ENCODE peak calls at places on chromosome 16, in six cellular contexts. R is A549, Z is right lobe of liver, X is left lung, I is brain microvascular endothelial cell, B is HepG2. Q is an unnamed sample.

GRCh38 chr16:30786115-30786935 is 680 bp downstream of the ZNF629 start:
- DNase-seq in X (peak), Z (no peak), R (peak), B (peak), I (peak), Q (no peak)

GRCh38 chr16:2664522-2665096 is 17.7 kb upstream of the KCTD5 start:
- DNase-seq in Z (no peak), R (no peak), I (no peak), B (no peak), X (no peak), Q (no peak)

GRCh38 chr16:73036074-73036826 is 11.7 kb downstream of the ZFHX3 start:
- DNase-seq in R (no peak), B (no peak), X (no peak), Z (no peak), I (no peak), Q (no peak)

GRCh38 chr16:73890524-73891500 is 405.8 kb upstream of the PSMD7 start:
- DNase-seq in I (peak), R (no peak), X (no peak), B (no peak), Z (no peak), Q (no peak)

GRCh38 chr16:4505356-4506153 is 29.4 kb downstream of the HMOX2 start:
- DNase-seq in Z (no peak), R (no peak), B (no peak), I (no peak), X (no peak), Q (no peak)

GRCh38 chr16:4679156-4679853 is 14.1 kb upstream of the NUDT16L1 start:
- DNase-seq in R (no peak), I (no peak), X (peak), B (peak), Z (peak), Q (no peak)

GRCh38 chr16:87608400-87608985 is 6.2 kb downstream of the JPH3 start:
- DNase-seq in R (peak), Z (no peak), B (peak), I (peak), X (no peak), Q (peak)

GRCh38 chr16:87371261-87371866 is 12.2 kb downstream of the FBXO31 start:
- DNase-seq in B (no peak), X (peak), R (no peak), Z (no peak), I (no peak), Q (no peak)

GRCh38 chr16:13313351-13313750 is 412.0 kb downstream of the SHISA9 start:
- DNase-seq in B (no peak), Z (no peak), X (no peak), I (no peak), R (no peak), Q (no peak)

GRCh38 chr16:61576476-61576875 is 459.8 kb downstream of the CDH8 start:
- DNase-seq in R (no peak), Z (no peak), X (peak), B (no peak), I (no peak), Q (no peak)

GRCh38 chr16:67528870-67529638 is 425 bp downstream of the RIPOR1 start:
- DNase-seq in B (no peak), R (peak), Z (peak), X (peak), I (no peak), Q (peak)

GRCh38 chr16:84266451-84266850 is 26.6 kb upstream of the KCNG4 start:
- DNase-seq in R (peak), I (peak), X (no peak), B (peak), Z (peak), Q (no peak)

GRCh38 chr16:3173892-3174617 is 13.9 kb upstream of the OR1F1 start:
- DNase-seq in I (no peak), Z (no peak), R (peak), X (no peak), B (peak), Q (no peak)

GRCh38 chr16:14384745-14385144 is 245.3 kb downstream of the PARN start:
- DNase-seq in X (no peak), Z (no peak), B (no peak), R (no peak), I (no peak), Q (no peak)

GRCh38 chr16:69469807-69470561 is 45.6 kb downstream of the CYB5B start:
- DNase-seq in X (no peak), R (no peak), Z (no peak), B (no peak), I (no peak), Q (no peak)

GRCh38 chr16:69397821-69398521 is 12.2 kb upstream of the TERF2 start:
- DNase-seq in B (peak), R (peak), Z (peak), I (peak), X (no peak), Q (no peak)

GRCh38 chr16:79608976-79609375 is 8.4 kb upstream of the MAF start:
- DNase-seq in I (no peak), Z (no peak), R (no peak), X (no peak), B (no peak), Q (no peak)

GRCh38 chr16:11791144-11791828 is 5.8 kb downstream of the ZC3H7A start:
- DNase-seq in I (no peak), R (no peak), X (no peak), B (peak), Z (peak), Q (no peak)

GRCh38 chr16:11057696-11058345 is 113.5 kb downstream of the CLEC16A start:
- DNase-seq in X (no peak), R (no peak), B (no peak), I (no peak), Z (no peak), Q (no peak)

GRCh38 chr16:73143681-73144370 is 95.9 kb upstream of the ZFHX3 start:
- DNase-seq in R (no peak), B (no peak), Z (no peak), I (no peak), X (no peak), Q (no peak)

GRCh38 chr16:1137604-1138003 is 15.3 kb upstream of the CACNA1H start:
- DNase-seq in Z (no peak), X (no peak), I (peak), R (no peak), B (peak), Q (no peak)

GRCh38 chr16:1013593-1013900 is 32.0 kb downstream of the SOX8 start:
- DNase-seq in B (no peak), R (no peak), X (no peak), I (no peak), Z (no peak), Q (no peak)

GRCh38 chr16:22395960-22396359 is 21.5 kb upstream of the CDR2 start:
- DNase-seq in I (no peak), X (no peak), Z (no peak), R (no peak), B (no peak), Q (no peak)

GRCh38 chr16:61820398-61820797 is 215.8 kb downstream of the CDH8 start:
- DNase-seq in I (peak), B (no peak), Z (no peak), R (no peak), X (no peak), Q (no peak)

GRCh38 chr16:50261160-50261706 is 5.1 kb upstream of the ADCY7 start:
- DNase-seq in I (no peak), B (no peak), X (no peak), Z (no peak), R (no peak), Q (no peak)

GRCh38 chr16:84774810-84775209 is 45.0 kb upstream of the CRISPLD2 start:
- DNase-seq in B (no peak), R (no peak), Z (no peak), I (peak), X (no peak), Q (no peak)

GRCh38 chr16:57541754-57542435 is 548 bp upstream of the ADGRG5 start:
- DNase-seq in R (no peak), X (no peak), B (no peak), Z (peak), I (no peak), Q (peak)

GRCh38 chr16:67659675-67660563 is at the start of gene ACD:
- DNase-seq in R (peak), B (peak), Z (peak), X (peak), I (peak), Q (peak)

DNA sequence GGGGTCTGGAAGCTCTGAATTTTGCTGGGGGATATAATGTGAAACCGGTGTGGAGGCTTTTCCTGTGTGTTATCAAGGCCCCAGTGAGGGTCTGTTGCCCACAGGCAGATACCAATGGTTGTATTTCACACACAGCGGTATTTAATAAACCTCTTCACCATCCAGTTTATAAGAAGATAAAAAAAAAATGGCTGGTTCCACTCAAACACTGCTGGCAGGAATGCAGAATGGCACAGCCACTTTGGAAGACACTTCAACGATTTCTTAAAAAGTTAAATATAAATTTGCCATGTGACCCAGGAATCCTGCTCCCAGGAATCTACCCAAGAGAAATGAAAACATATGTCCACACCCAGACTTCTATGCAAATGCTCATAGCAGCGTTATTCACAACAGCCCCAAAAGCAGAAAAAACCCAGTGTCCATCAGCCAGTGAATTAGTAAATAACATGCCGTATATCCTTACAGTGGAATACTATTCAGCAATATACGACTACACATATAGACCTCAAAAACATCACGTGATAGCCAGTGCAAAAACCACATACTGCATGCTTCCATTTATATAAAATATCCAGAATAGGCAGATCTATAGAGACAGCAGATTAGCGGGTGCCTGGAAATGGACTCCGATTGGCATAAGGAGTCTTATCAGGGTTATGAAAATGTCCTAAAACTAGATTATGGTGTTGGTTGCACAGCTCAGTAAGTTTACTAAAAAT is 38.7 kb downstream of the XYLT1 start:
- DNase-seq in X (no peak), I (no peak), R (no peak), B (no peak), Z (no peak), Q (no peak)
- H3K27ac ChIP-seq in X (no peak), I (no peak), R (no peak), B (no peak), Z (no peak), Q (no peak)

DNA sequence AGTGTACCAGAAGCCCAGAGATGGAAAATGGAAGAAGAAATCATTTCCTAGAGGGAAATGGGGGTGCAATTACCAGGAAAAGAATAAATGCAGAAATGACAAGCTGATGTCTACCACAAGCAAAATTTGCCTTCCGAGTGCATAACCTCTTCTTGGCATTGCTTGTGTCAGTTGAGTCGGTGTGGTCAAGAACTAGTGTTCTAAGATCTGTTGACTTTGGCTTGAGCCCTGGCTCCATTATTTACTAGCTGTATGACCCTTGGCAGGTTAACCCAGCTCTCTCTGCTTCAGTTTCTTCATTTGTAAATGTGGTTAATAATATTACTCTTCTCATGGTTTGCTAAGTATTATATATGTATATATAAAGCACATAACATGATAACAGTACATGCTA is 273.0 kb upstream of the IRX5 start:
- DNase-seq in I (no peak), B (no peak), R (no peak), X (no peak), Z (peak), Q (no peak)
- TF ChIP-seq CTCF in I (no peak), B (no peak), R (no peak), X (no peak), Z (no peak), Q (no peak)

GRCh38 chr16:81635336-81635947 is 143.6 kb upstream of the PLCG2 start:
- DNase-seq in B (no peak), R (no peak), I (no peak), X (no peak), Z (no peak), Q (no peak)
- H3K27ac ChIP-seq in B (no peak), R (peak), I (no peak), X (no peak), Z (no peak), Q (no peak)

GRCh38 chr16:25366078-25366477 is 108.4 kb upstream of the ZKSCAN2 start:
- DNase-seq in I (no peak), X (no peak), B (no peak), Z (no peak), R (no peak), Q (no peak)
- TF ChIP-seq CTCF in I (no peak), X (no peak), B (no peak), Z (no peak), R (no peak), Q (no peak)

GRCh38 chr16:48109496-48109895 is 46.3 kb downstream of the ABCC12 start:
- DNase-seq in Z (no peak), B (no peak), I (no peak), R (no peak), X (no peak), Q (no peak)
- H3K27ac ChIP-seq in Z (no peak), B (no peak), I (no peak), R (no peak), X (no peak), Q (no peak)

GRCh38 chr16:19884611-19885455 is at the start of gene GPRC5B:
- DNase-seq in I (no peak), Z (peak), B (no peak), R (peak), X (peak), Q (peak)
- TF ChIP-seq CTCF in I (no peak), Z (peak), B (peak), R (peak), X (no peak), Q (no peak)

DNA sequence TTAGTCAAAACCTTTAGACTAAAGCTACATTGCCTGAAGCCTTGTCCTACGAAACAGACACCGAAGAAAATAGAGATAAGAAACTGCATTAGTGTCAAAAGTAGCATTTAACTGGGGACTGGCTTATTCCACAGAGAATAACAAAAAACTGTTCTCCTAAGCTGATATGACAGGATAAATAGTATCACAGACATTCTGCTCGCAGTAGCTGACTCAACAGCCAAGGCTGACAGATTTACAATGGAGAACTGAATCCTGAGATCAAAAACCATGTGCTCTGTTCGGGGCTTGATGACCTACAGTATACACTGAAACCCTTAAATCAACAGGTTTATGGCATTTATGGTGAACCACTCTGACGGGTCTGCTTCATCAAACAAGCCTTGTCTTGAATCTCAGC is 25.5 kb downstream of the ADAMTS18 start:
- DNase-seq in X (no peak), I (no peak), R (no peak), Z (no peak), B (no peak), Q (no peak)
- H3K27ac ChIP-seq in X (no peak), I (no peak), R (no peak), Z (no peak), B (no peak), Q (no peak)

DNA sequence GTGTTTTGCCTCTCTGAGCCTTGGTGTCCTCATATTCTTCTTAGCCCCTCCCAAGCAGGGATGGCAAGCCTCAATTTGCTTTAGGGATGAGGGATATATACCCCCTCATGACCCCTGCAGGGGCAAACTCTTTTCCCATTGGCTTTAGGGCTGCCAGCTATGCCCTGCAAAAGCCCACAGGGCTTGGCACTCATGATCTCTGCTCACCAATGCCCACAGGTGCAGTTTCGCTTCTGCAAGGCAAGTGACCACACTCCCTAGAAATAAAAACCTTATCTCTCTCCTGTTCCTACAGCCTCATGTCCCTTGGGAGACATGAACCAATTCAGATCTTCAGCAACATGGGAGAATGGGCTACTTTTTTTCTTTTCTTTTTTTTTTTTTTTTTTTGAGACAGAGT is 8.8 kb downstream of the BEAN1 start:
- DNase-seq in Z (no peak), R (no peak), I (no peak), X (no peak), B (no peak), Q (no peak)
- TF ChIP-seq CTCF in Z (no peak), R (no peak), I (no peak), X (no peak), B (no peak), Q (no peak)

Q was measured in heart right ventricle.